ENCODE peak calls at places on chromosomes 5 and 9, in four cellular contexts. S, K, Q and B are unnamed samples.

GRCh38 chr5:147911427-147911826 is 5.1 kb upstream of the C5orf46 start:
- DNase-seq in S (no peak), Q (peak; percentile 47), K (no peak), B (no peak)

GRCh38 chr9:122213589-122214413 is 15.0 kb downstream of the LHX6 start:
- DNase-seq in Q (no peak), S (no peak), K (no peak), B (peak; percentile 40)

GRCh38 chr5:102583663-102584062 is 84.9 kb upstream of the SLCO6A1 start:
- DNase-seq in S (peak; percentile 18), Q (no peak), K (no peak), B (peak; percentile 42)

GRCh38 chr9:19922476-19923118 is 133.8 kb upstream of the SLC24A2 start:
- DNase-seq in K (peak; percentile 10), S (peak; percentile 46), Q (peak; percentile 66), B (peak; percentile 72)

GRCh38 chr9:7186175-7186574 is 428.4 kb downstream of the KDM4C start:
- DNase-seq in Q (no peak), S (peak; percentile 37), K (no peak), B (peak; percentile 18)

GRCh38 chr5:16554110-16554509 is 62.7 kb downstream of the RETREG1 start:
- DNase-seq in S (no peak), K (no peak), Q (no peak), B (no peak)

GRCh38 chr9:98118640-98119601 is at the start of gene TRIM14:
- DNase-seq in K (no peak), S (peak; percentile 55), Q (no peak), B (peak; percentile 78)

GRCh38 chr5:157568717-157569116 is 6.9 kb downstream of the ADAM19 start:
- DNase-seq in K (no peak), S (no peak), Q (peak; percentile 53), B (no peak)

GRCh38 chr5:68261174-68262021 is 45.8 kb downstream of the PIK3R1 start:
- DNase-seq in S (peak; percentile 49), K (no peak), Q (no peak), B (peak; percentile 56)

GRCh38 chr9:137297966-137298365 is 4.1 kb downstream of the NRARP start:
- DNase-seq in S (no peak), K (no peak), Q (no peak), B (no peak)

GRCh38 chr5:154813736-154814135 is 36.7 kb downstream of the FAXDC2 start:
- DNase-seq in Q (no peak), K (no peak), S (no peak), B (no peak)

GRCh38 chr5:179596421-179596820 is 27.1 kb downstream of the HNRNPH1 start:
- DNase-seq in Q (no peak), K (no peak), S (no peak), B (no peak)

GRCh38 chr5:2658421-2658820 is 93.1 kb downstream of the IRX2 start:
- DNase-seq in Q (no peak), S (peak; percentile 2), K (no peak), B (peak; percentile 34)

GRCh38 chr9:133355881-133356357 is 368 bp downstream of the SURF1 start:
- DNase-seq in Q (no peak), S (no peak), K (no peak), B (peak; percentile 72)

GRCh38 chr5:79697222-79698164 is 7.9 kb downstream of the CMYA5 start:
- DNase-seq in Q (no peak), K (peak; percentile 20), S (peak; percentile 65), B (peak; percentile 65)

GRCh38 chr9:100700689-100701318 is 122.9 kb downstream of the CAVIN4 start:
- DNase-seq in K (no peak), Q (no peak), S (peak; percentile 9), B (peak; percentile 42)

GRCh38 chr9:16455842-16456241 is 414.6 kb downstream of the BNC2 start:
- DNase-seq in Q (no peak), S (no peak), K (no peak), B (no peak)

GRCh38 chr9:7819984-7820383 is 20.4 kb upstream of the DMAC1 start:
- DNase-seq in S (no peak), K (no peak), Q (no peak), B (no peak)

GRCh38 chr5:90506221-90506620 is 23.2 kb downstream of the LYSMD3 start:
- DNase-seq in Q (no peak), S (no peak), K (no peak), B (no peak)